ENCODE peak calls at places on chromosomes 6 and 20, in six cellular contexts. J, S, K, P, G and U are unnamed samples.

GRCh38 chr6:63963756-63964315 is 328.2 kb downstream of the PHF3 start:
- DNase-seq in J (no peak), S (no peak), K (no peak), P (peak; percentile 4), G (no peak), U (no peak)

GRCh38 chr20:10857362-10858070 is 183.7 kb upstream of the JAG1 start:
- DNase-seq in J (no peak), S (no peak), K (no peak), P (peak; percentile 87), G (no peak), U (no peak)

GRCh38 chr6:50333696-50334095 is 284.0 kb upstream of the DEFB112 start:
- DNase-seq in J (no peak), S (no peak), K (no peak), P (peak; percentile 1), G (no peak), U (no peak)

GRCh38 chr6:111418971-111419693 is 63.9 kb downstream of the REV3L start:
- DNase-seq in J (no peak), S (no peak), K (no peak), P (peak; percentile 79), G (no peak), U (no peak)

GRCh38 chr6:113073611-113074191 is 726.6 kb downstream of the RFPL4B start:
- DNase-seq in J (no peak), S (no peak), K (no peak), P (peak; percentile 26), G (no peak), U (no peak)

GRCh38 chr6:90948540-90948939 is 361.7 kb upstream of the MAP3K7 start:
- DNase-seq in J (no peak), S (no peak), K (no peak), P (no peak), G (no peak), U (no peak)

GRCh38 chr6:123529058-123529457 is 107.7 kb downstream of the TRDN start:
- DNase-seq in J (no peak), S (no peak), K (no peak), P (no peak), G (no peak), U (no peak)

GRCh38 chr20:12860619-12861247 is 148.0 kb upstream of the SPTLC3 start:
- DNase-seq in J (no peak), S (no peak), K (no peak), P (no peak), G (no peak), U (no peak)

GRCh38 chr20:62967628-62968351 is 15.3 kb downstream of the SLC17A9 start:
- DNase-seq in J (no peak), S (no peak), K (no peak), P (no peak), G (no peak), U (no peak)

GRCh38 chr20:46025376-46025783 is 3.6 kb upstream of the SLC12A5 start:
- DNase-seq in J (no peak), S (no peak), K (no peak), P (no peak), G (no peak), U (no peak)

GRCh38 chr6:44456070-44456965 is 68.8 kb downstream of the CDC5L start:
- DNase-seq in J (no peak), S (peak; percentile 61), K (no peak), P (peak; percentile 42), G (peak; percentile 23), U (peak; percentile 78)
- TF ChIP-seq CTCF in J (peak; percentile 84), S (peak; percentile 86), K (peak; percentile 81), P (peak; percentile 77), G (peak; percentile 88), U (peak; percentile 82)

DNA sequence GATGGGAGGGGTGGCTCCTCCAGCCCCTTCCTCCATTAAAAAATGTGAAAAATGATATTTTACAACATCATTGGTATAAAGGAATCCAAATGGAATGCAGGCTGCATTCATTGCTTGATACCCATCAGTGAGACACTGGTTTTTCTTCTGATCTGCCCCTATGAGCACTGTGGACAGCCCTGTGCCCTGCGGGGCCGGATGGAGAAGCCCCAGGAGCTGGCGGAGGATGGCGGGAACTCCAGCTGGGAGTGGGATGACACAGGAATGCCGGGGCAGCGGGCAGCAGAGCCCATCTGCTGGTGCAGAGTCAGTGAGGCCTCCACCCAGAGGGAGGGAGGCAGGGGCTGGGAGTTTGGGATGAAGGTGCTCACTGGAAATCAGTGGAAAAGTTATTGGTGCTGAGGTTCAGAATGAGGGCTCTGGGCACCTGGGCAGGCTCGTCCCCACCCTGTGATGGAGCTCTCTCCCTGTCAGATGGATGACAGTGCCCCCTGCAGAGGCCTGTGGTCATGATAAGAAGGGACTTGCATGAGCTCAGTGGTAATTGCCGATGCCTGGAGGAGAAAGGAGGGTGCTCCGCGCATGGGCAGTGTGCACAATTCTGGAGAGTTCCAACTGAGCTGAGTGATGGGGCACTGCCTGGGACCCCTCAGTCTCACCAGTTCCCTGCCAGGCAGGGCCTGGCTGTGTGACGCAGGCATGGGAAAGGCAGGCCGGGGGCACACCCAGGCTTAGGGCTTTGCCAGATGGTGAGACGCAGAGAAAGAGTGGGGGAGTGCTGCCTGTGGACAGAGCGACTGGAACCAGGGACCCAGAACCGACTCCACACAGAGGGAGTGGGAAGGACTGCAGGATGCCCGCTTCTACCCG is 23.2 kb downstream of the CTCFL start:
- DNase-seq in J (no peak), S (peak; percentile 60), K (no peak), P (no peak), G (no peak), U (no peak)
- TF ChIP-seq CTCF in J (no peak), S (peak; percentile 30), K (no peak), P (no peak), G (no peak), U (no peak)

DNA sequence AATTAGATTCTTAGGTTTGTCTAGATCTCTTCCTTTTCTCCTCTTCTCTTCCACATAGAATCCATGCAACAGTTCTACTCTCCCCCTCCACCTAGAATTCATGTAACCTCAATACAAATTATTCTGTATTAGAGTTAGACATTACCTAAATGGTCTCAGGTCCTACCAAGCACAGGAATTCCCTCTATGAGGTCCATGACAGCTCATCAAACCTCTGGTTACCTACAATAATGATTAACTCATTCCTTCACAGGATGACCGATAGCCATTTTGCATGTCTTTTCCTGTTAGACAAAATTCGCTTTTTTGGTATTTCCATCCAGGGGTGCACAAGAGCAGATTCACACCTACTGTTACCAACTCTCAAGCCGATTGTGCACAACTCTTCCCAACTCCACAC is 27.4 kb upstream of the BMP2 start:
- DNase-seq in J (no peak), S (no peak), K (no peak), P (no peak), G (no peak), U (no peak)
- TF ChIP-seq CTCF in J (no peak), S (no peak), K (no peak), P (no peak), G (no peak), U (no peak)

GRCh38 chr6:125759184-125759902 is 9.9 kb downstream of the HEY2 start:
- DNase-seq in J (no peak), S (no peak), K (no peak), P (no peak), G (peak; percentile 7), U (no peak)
- TF ChIP-seq CTCF in J (peak; percentile 41), S (peak; percentile 30), K (no peak), P (no peak), G (no peak), U (no peak)